ENCODE peak calls at places on chromosomes 2 and 18, in four cellular contexts. G is NCI-H1092 treated with DMSO at 0.1 percent for 48 hours, Z is H1, C is HEK293T. U is an unnamed sample.

GRCh38 chr2:69026026-69026425 is 13.0 kb downstream of the ANTXR1 start:
- DNase-seq in G (peak; percentile 15), Z (peak; percentile 66), C (peak; percentile 14), U (peak; percentile 34)

GRCh38 chr2:181948227-181948626 is 37.4 kb upstream of the PPP1R1C start:
- DNase-seq in G (no peak), Z (no peak), C (no peak), U (no peak)

GRCh38 chr2:11319939-11320338 is 24.5 kb downstream of the ROCK2 start:
- DNase-seq in G (no peak), Z (no peak), C (no peak), U (no peak)

GRCh38 chr2:233193738-233194137 is 57.7 kb upstream of the ATG16L1 start:
- DNase-seq in G (no peak), Z (no peak), C (no peak), U (no peak)

GRCh38 chr2:189517847-189518535 is 62.6 kb downstream of the SLC40A1 start:
- DNase-seq in G (no peak), Z (no peak), C (no peak), U (no peak)

GRCh38 chr2:25587361-25587760 is 86.0 kb downstream of the DTNB start:
- DNase-seq in G (no peak), Z (no peak), C (no peak), U (no peak)

GRCh38 chr2:241878007-241878970 is 8.8 kb downstream of the RTP5 start:
- DNase-seq in G (peak; percentile 48), Z (peak; percentile 87), C (peak; percentile 75), U (peak; percentile 88)

GRCh38 chr2:203989536-203989935 is 53.0 kb downstream of the ICOS start:
- DNase-seq in G (no peak), Z (no peak), C (no peak), U (no peak)

GRCh38 chr2:17557596-17557995 is 17.1 kb downstream of the VSNL1 start:
- DNase-seq in G (no peak), Z (no peak), C (no peak), U (no peak)

GRCh38 chr18:12307871-12308385 is at the start of gene TUBB6:
- DNase-seq in G (no peak), Z (peak; percentile 81), C (peak; percentile 72), U (peak; percentile 91)

GRCh38 chr2:70385966-70386595 is 84.2 kb upstream of the FAM136A start:
- DNase-seq in G (no peak), Z (peak; percentile 76), C (no peak), U (peak; percentile 15)